ENCODE peak calls at places on chromosome 21, in five cellular contexts. Q is lower lobe of right lung, F is A673, N is left lung, S is GM06990. O is an unnamed sample.

GRCh38 chr21:46000182-46000730 is 18.7 kb downstream of the COL6A1 start:
- DNase-seq in N (peak), F (no peak), S (no peak), Q (peak), O (peak)

GRCh38 chr21:31181089-31181757 is 142.9 kb upstream of the KRTAP19-8 start:
- DNase-seq in Q (no peak), N (no peak), F (no peak), S (no peak), O (no peak)

GRCh38 chr21:15210235-15210678 is 145.5 kb upstream of the NRIP1 start:
- DNase-seq in F (no peak), S (no peak), N (peak), Q (peak), O (no peak)

GRCh38 chr21:36852293-36852692 is 114.2 kb downstream of the HLCS start:
- DNase-seq in F (no peak), N (no peak), Q (no peak), S (no peak), O (no peak)

GRCh38 chr21:46227811-46228344 is 696 bp downstream of the LSS start:
- DNase-seq in S (no peak), Q (no peak), N (peak), F (no peak), O (no peak)

GRCh38 chr21:37627074-37627473 is 260.5 kb downstream of the DYRK1A start:
- DNase-seq in Q (no peak), F (no peak), N (no peak), S (no peak), O (no peak)

GRCh38 chr21:30072496-30072895 is 94.1 kb downstream of the CLDN17 start:
- DNase-seq in F (peak), S (no peak), N (no peak), Q (no peak), O (no peak)

GRCh38 chr21:14270631-14271030 is 54.7 kb downstream of the RBM11 start:
- DNase-seq in Q (no peak), S (no peak), N (no peak), F (no peak), O (no peak)

DNA sequence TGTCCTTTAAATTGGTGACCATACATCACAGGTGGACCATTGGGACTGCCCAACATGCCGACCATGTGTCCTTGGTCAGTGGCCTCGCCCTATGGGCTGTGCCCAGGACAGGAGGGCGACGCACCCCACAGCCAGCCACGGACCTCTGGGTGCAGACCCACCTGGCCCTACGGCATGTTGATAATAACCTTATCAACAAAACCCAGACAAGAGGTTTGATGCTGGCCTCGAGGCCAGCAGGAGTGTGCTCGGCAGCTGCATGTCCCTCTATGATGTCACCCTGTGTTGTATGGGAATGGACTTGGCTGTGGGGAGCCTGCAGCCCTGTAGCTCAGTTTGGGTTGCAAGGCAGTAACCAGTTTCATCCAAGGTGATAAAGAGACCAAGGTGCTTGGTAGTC is 32.1 kb downstream of the SLC37A1 start:
- DNase-seq in Q (peak), S (no peak), N (no peak), F (no peak), O (no peak)
- TF ChIP-seq CTCF in Q (no peak), S (no peak), N (no peak), F (no peak), O (no peak)

DNA sequence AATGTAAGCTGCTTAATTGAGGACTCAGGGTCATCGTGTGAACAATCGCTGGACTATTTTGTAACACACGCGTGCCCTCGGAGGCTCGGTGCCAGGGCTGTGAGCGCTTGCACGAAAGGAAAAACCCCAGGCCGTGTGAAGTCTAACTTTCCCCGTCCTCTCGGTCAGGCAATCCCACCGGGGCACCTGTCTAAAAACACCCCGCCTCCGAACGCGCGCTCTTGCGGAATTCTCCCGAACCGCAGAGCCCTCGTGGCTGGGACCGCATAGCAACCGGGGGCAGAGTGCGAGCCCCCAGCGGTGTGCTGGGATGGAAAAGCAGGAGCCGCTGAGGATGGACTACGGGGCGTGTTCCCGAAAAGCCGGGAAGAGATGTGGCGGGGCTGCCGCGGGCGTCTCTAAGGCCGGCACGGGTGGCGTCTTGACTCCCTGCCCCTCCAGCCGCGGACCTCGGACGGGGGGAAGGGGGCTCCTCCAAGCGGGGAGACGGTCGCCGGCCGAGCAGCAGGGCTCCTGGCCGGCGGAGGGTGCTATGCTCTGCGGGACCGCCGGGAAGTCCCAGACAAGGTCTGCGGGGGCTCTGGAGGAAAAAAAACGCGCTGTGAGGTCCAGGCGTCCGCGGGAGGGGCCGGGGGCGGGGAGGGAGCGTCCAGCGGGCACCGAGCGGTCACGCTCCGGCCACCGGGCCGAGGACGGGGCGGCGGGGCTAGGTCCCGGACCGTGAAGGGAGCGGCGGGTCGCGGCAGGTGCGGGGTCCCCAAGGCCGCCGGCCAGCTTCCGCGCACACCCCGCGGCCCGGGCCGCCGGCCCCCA is 936 bp downstream of the ZBTB21 start:
- DNase-seq in F (peak), Q (peak), S (peak), N (peak), O (peak)
- TF ChIP-seq CTCF in F (peak), Q (peak), S (peak), N (no peak), O (no peak)

GRCh38 chr21:41895643-41896493 is 16.7 kb upstream of the PRDM15 start:
- DNase-seq in S (no peak), F (no peak), Q (no peak), N (no peak), O (no peak)
- TF ChIP-seq CTCF in S (peak), F (no peak), Q (no peak), N (no peak), O (no peak)

DNA sequence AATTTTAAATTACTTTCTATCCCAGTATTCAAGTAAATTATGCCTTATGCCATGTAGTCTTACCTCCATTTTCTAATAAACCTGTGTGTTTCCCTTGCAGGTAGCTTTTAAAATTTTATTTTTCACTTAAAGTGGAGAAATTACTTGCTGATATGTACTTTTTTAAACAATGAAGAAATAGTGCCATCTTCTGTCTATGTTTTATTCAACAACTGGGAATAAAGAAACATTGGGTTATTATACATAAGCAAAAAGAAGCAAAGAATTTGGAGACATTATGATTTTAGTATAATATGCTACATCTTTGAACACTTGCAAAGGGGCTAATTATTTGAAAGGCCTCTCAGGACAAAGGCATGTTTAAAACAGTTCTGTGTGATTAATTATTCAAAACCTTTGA is 1912.9 kb downstream of the MRPL39 start:
- DNase-seq in Q (no peak), F (peak), S (no peak), N (no peak), O (no peak)
- TF ChIP-seq CTCF in Q (no peak), F (peak), S (no peak), N (no peak), O (no peak)

DNA sequence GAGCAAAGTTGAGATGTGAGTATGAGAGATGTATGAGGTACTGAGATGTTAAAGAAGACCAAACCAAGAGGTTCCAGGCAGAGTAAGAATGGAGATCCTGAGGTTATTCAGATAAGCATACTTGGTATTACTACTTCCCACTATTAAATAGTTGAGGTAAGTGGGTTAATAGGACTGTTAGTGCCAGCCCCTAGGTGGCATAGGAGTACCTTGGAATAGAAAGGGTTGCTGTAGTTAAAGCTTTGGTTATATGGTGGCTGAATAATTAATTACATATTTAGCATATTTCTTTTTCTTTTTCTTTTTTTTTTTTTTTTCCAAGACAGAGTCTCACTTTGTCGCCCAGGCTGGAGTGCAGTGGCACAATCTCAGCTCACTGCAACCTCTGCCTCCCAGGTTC is 397.9 kb upstream of the TMPRSS15 start:
- DNase-seq in N (no peak), F (no peak), S (no peak), Q (no peak), O (no peak)
- TF ChIP-seq CTCF in N (no peak), F (no peak), S (no peak), Q (no peak), O (no peak)

DNA sequence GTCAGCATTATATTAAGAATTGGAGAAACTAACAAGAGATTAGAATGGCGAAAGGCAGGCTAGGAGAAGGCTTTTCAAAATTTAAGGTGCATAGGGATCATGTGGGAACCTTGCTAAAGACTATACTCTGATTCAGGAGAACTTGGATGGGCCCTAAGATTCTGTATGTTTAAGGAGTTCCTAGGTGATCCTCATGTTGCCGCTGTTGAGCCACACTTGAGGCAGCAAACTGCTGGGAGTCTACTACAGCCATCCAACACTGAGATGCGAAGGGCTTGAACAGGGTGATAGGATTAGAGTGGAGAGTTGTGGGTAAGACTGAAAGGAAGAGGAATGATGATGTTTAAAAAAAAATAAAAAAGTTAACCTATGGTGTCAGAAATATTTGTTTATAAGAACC is 1013.2 kb downstream of the MRPL39 start:
- DNase-seq in S (no peak), F (no peak), N (no peak), Q (no peak), O (no peak)
- TF ChIP-seq CTCF in S (no peak), F (no peak), N (no peak), Q (no peak), O (no peak)

GRCh38 chr21:33069994-33070811 is at the start of gene OLIG1:
- DNase-seq in Q (peak), S (peak), N (peak), F (peak), O (no peak)
- TF ChIP-seq CTCF in Q (no peak), S (no peak), N (no peak), F (no peak), O (no peak)

GRCh38 chr21:17554619-17555472 is 42.0 kb downstream of the CXADR start:
- DNase-seq in Q (no peak), F (no peak), S (no peak), N (no peak), O (no peak)
- TF ChIP-seq CTCF in Q (peak), F (no peak), S (no peak), N (no peak), O (no peak)

GRCh38 chr21:44455524-44456206 is 355 bp downstream of the LRRC3 start:
- DNase-seq in N (peak), F (peak), Q (peak), S (peak), O (no peak)
- TF ChIP-seq CTCF in N (no peak), F (peak), Q (peak), S (peak), O (no peak)

O was measured in natural killer cell.